ENCODE peak calls at places on chromosomes 4 and X, in nine cellular contexts. One of them, this sample, is unnamed.

GRCh38 chrX:74550295-74550802 is 64.1 kb downstream of the RLIM start:
- DNase-seq in NCI-H748 treated with DMSO at 0.1 percent for 48 hours: peak; percentile 48
- DNase-seq in PC-3: peak; percentile 79
- DNase-seq in NCI-H345: peak; percentile 67
- DNase-seq in anterior cingulate cortex: peak; percentile 51
- DNase-seq in WERI-Rb-1: peak; percentile 81
- DNase-seq in thyroid gland: peak; percentile 78
- DNase-seq in bronchial epithelial cell: peak; percentile 44
- DNase-seq in CD8-positive, alpha-beta T cell: peak; percentile 83
- DNase-seq in this sample: peak; percentile 76

GRCh38 chr4:102404551-102404969 is 59.3 kb upstream of the SLC39A8 start:
- DNase-seq in thyroid gland: no peak
- DNase-seq in anterior cingulate cortex: no peak
- DNase-seq in bronchial epithelial cell: no peak
- DNase-seq in CD8-positive, alpha-beta T cell: no peak
- DNase-seq in PC-3: no peak
- DNase-seq in NCI-H345: no peak
- DNase-seq in WERI-Rb-1: peak; percentile 57
- DNase-seq in NCI-H748 treated with DMSO at 0.1 percent for 48 hours: no peak
- DNase-seq in this sample: no peak

GRCh38 chr4:15714141-15714540 is 11.3 kb downstream of the BST1 start:
- DNase-seq in NCI-H345: no peak
- DNase-seq in anterior cingulate cortex: no peak
- DNase-seq in thyroid gland: no peak
- DNase-seq in WERI-Rb-1: no peak
- DNase-seq in NCI-H748 treated with DMSO at 0.1 percent for 48 hours: no peak
- DNase-seq in bronchial epithelial cell: no peak
- DNase-seq in PC-3: no peak
- DNase-seq in CD8-positive, alpha-beta T cell: no peak
- DNase-seq in this sample: no peak

GRCh38 chr4:111854494-111855087 is 290.7 kb upstream of the FAM241A start:
- DNase-seq in bronchial epithelial cell: peak; percentile 49
- DNase-seq in PC-3: peak; percentile 49
- DNase-seq in CD8-positive, alpha-beta T cell: no peak
- DNase-seq in anterior cingulate cortex: no peak
- DNase-seq in NCI-H748 treated with DMSO at 0.1 percent for 48 hours: peak; percentile 8
- DNase-seq in NCI-H345: peak; percentile 7
- DNase-seq in WERI-Rb-1: peak; percentile 46
- DNase-seq in thyroid gland: no peak
- DNase-seq in this sample: peak; percentile 50

GRCh38 chrX:150935466-150935865 is 37.0 kb upstream of the CD99L2 start:
- DNase-seq in bronchial epithelial cell: peak; percentile 12
- DNase-seq in CD8-positive, alpha-beta T cell: no peak
- DNase-seq in anterior cingulate cortex: no peak
- DNase-seq in NCI-H748 treated with DMSO at 0.1 percent for 48 hours: no peak
- DNase-seq in thyroid gland: no peak
- DNase-seq in PC-3: peak; percentile 31
- DNase-seq in NCI-H345: no peak
- DNase-seq in WERI-Rb-1: no peak
- DNase-seq in this sample: peak; percentile 70

GRCh38 chr4:176443117-176443516 is 123.4 kb downstream of the SPCS3 start:
- DNase-seq in WERI-Rb-1: no peak
- DNase-seq in thyroid gland: no peak
- DNase-seq in anterior cingulate cortex: no peak
- DNase-seq in NCI-H748 treated with DMSO at 0.1 percent for 48 hours: no peak
- DNase-seq in CD8-positive, alpha-beta T cell: no peak
- DNase-seq in NCI-H345: no peak
- DNase-seq in PC-3: peak; percentile 89
- DNase-seq in bronchial epithelial cell: peak; percentile 95
- DNase-seq in this sample: peak; percentile 90

GRCh38 chr4:6241062-6241845 is 28.4 kb upstream of the WFS1 start:
- DNase-seq in thyroid gland: no peak
- DNase-seq in CD8-positive, alpha-beta T cell: no peak
- DNase-seq in NCI-H345: no peak
- DNase-seq in PC-3: no peak
- DNase-seq in NCI-H748 treated with DMSO at 0.1 percent for 48 hours: no peak
- DNase-seq in WERI-Rb-1: no peak
- DNase-seq in bronchial epithelial cell: no peak
- DNase-seq in anterior cingulate cortex: no peak
- DNase-seq in this sample: no peak

GRCh38 chrX:66110112-66110511 is 53.9 kb upstream of the HEPH start:
- DNase-seq in thyroid gland: no peak
- DNase-seq in bronchial epithelial cell: peak; percentile 23
- DNase-seq in CD8-positive, alpha-beta T cell: no peak
- DNase-seq in NCI-H345: no peak
- DNase-seq in anterior cingulate cortex: no peak
- DNase-seq in PC-3: peak; percentile 51
- DNase-seq in WERI-Rb-1: no peak
- DNase-seq in NCI-H748 treated with DMSO at 0.1 percent for 48 hours: no peak
- DNase-seq in this sample: peak; percentile 27

GRCh38 chr4:83618991-83619390 is 83.1 kb downstream of the GPAT3 start:
- DNase-seq in NCI-H748 treated with DMSO at 0.1 percent for 48 hours: no peak
- DNase-seq in NCI-H345: no peak
- DNase-seq in PC-3: peak; percentile 80
- DNase-seq in WERI-Rb-1: no peak
- DNase-seq in bronchial epithelial cell: peak; percentile 61
- DNase-seq in thyroid gland: no peak
- DNase-seq in CD8-positive, alpha-beta T cell: no peak
- DNase-seq in anterior cingulate cortex: no peak
- DNase-seq in this sample: peak; percentile 28

GRCh38 chr4:155120536-155120935 is 87.9 kb upstream of the NPY2R start:
- DNase-seq in bronchial epithelial cell: no peak
- DNase-seq in PC-3: no peak
- DNase-seq in CD8-positive, alpha-beta T cell: no peak
- DNase-seq in anterior cingulate cortex: no peak
- DNase-seq in NCI-H345: no peak
- DNase-seq in NCI-H748 treated with DMSO at 0.1 percent for 48 hours: no peak
- DNase-seq in WERI-Rb-1: no peak
- DNase-seq in thyroid gland: no peak
- DNase-seq in this sample: no peak

GRCh38 chr4:39792529-39792928 is 94.6 kb downstream of the UBE2K start:
- DNase-seq in WERI-Rb-1: no peak
- DNase-seq in NCI-H748 treated with DMSO at 0.1 percent for 48 hours: no peak
- DNase-seq in NCI-H345: no peak
- DNase-seq in CD8-positive, alpha-beta T cell: no peak
- DNase-seq in anterior cingulate cortex: no peak
- DNase-seq in bronchial epithelial cell: no peak
- DNase-seq in thyroid gland: no peak
- DNase-seq in PC-3: no peak
- DNase-seq in this sample: no peak

GRCh38 chr4:3780347-3781171 is 14.4 kb downstream of the ADRA2C start:
- DNase-seq in bronchial epithelial cell: no peak
- DNase-seq in WERI-Rb-1: no peak
- DNase-seq in anterior cingulate cortex: no peak
- DNase-seq in thyroid gland: no peak
- DNase-seq in CD8-positive, alpha-beta T cell: no peak
- DNase-seq in NCI-H748 treated with DMSO at 0.1 percent for 48 hours: no peak
- DNase-seq in NCI-H345: peak; percentile 75
- DNase-seq in PC-3: no peak
- DNase-seq in this sample: no peak

GRCh38 chr4:8105303-8106100 is 53.1 kb downstream of the ABLIM2 start:
- DNase-seq in WERI-Rb-1: no peak
- DNase-seq in NCI-H748 treated with DMSO at 0.1 percent for 48 hours: peak; percentile 63
- DNase-seq in CD8-positive, alpha-beta T cell: no peak
- DNase-seq in thyroid gland: no peak
- DNase-seq in PC-3: no peak
- DNase-seq in anterior cingulate cortex: no peak
- DNase-seq in NCI-H345: peak; percentile 70
- DNase-seq in bronchial epithelial cell: no peak
- DNase-seq in this sample: no peak

GRCh38 chr4:74370912-74371311 is 6.0 kb downstream of the EREG start:
- DNase-seq in bronchial epithelial cell: peak; percentile 69
- DNase-seq in anterior cingulate cortex: no peak
- DNase-seq in CD8-positive, alpha-beta T cell: no peak
- DNase-seq in WERI-Rb-1: peak; percentile 49
- DNase-seq in NCI-H748 treated with DMSO at 0.1 percent for 48 hours: no peak
- DNase-seq in thyroid gland: no peak
- DNase-seq in NCI-H345: peak; percentile 25
- DNase-seq in PC-3: peak; percentile 77
- DNase-seq in this sample: peak; percentile 84

GRCh38 chr4:95466791-95467190 is 82.0 kb downstream of the UNC5C start:
- DNase-seq in PC-3: peak; percentile 30
- DNase-seq in NCI-H345: no peak
- DNase-seq in NCI-H748 treated with DMSO at 0.1 percent for 48 hours: no peak
- DNase-seq in bronchial epithelial cell: peak; percentile 1
- DNase-seq in WERI-Rb-1: no peak
- DNase-seq in anterior cingulate cortex: no peak
- DNase-seq in thyroid gland: no peak
- DNase-seq in CD8-positive, alpha-beta T cell: no peak
- DNase-seq in this sample: peak; percentile 1

GRCh38 chrX:11446331-11446730 is 153.1 kb downstream of the AMELX start:
- DNase-seq in anterior cingulate cortex: no peak
- DNase-seq in CD8-positive, alpha-beta T cell: no peak
- DNase-seq in PC-3: no peak
- DNase-seq in NCI-H748 treated with DMSO at 0.1 percent for 48 hours: no peak
- DNase-seq in WERI-Rb-1: no peak
- DNase-seq in NCI-H345: no peak
- DNase-seq in thyroid gland: no peak
- DNase-seq in bronchial epithelial cell: no peak
- DNase-seq in this sample: no peak

GRCh38 chrX:75149654-75150053 is 6.4 kb downstream of the ABCB7 start:
- DNase-seq in WERI-Rb-1: no peak
- DNase-seq in NCI-H748 treated with DMSO at 0.1 percent for 48 hours: no peak
- DNase-seq in thyroid gland: no peak
- DNase-seq in NCI-H345: no peak
- DNase-seq in anterior cingulate cortex: no peak
- DNase-seq in CD8-positive, alpha-beta T cell: no peak
- DNase-seq in PC-3: no peak
- DNase-seq in bronchial epithelial cell: no peak
- DNase-seq in this sample: no peak

GRCh38 chr4:7828926-7829325 is 110.7 kb downstream of the AFAP1 start:
- DNase-seq in bronchial epithelial cell: peak; percentile 57
- DNase-seq in PC-3: no peak
- DNase-seq in CD8-positive, alpha-beta T cell: no peak
- DNase-seq in NCI-H345: no peak
- DNase-seq in WERI-Rb-1: no peak
- DNase-seq in thyroid gland: no peak
- DNase-seq in anterior cingulate cortex: no peak
- DNase-seq in NCI-H748 treated with DMSO at 0.1 percent for 48 hours: no peak
- DNase-seq in this sample: peak; percentile 47

GRCh38 chrX:119427024-119427794 is 28.1 kb downstream of the SLC25A43 start:
- DNase-seq in anterior cingulate cortex: peak; percentile 1
- DNase-seq in bronchial epithelial cell: no peak
- DNase-seq in WERI-Rb-1: no peak
- DNase-seq in thyroid gland: no peak
- DNase-seq in PC-3: peak; percentile 18
- DNase-seq in CD8-positive, alpha-beta T cell: peak; percentile 10
- DNase-seq in NCI-H748 treated with DMSO at 0.1 percent for 48 hours: no peak
- DNase-seq in NCI-H345: no peak
- DNase-seq in this sample: peak; percentile 53

GRCh38 chr4:115119804-115120352 is 6.5 kb upstream of the NDST4 start:
- DNase-seq in anterior cingulate cortex: no peak
- DNase-seq in bronchial epithelial cell: no peak
- DNase-seq in NCI-H345: no peak
- DNase-seq in WERI-Rb-1: no peak
- DNase-seq in PC-3: no peak
- DNase-seq in thyroid gland: no peak
- DNase-seq in CD8-positive, alpha-beta T cell: no peak
- DNase-seq in NCI-H748 treated with DMSO at 0.1 percent for 48 hours: peak; percentile 29
- DNase-seq in this sample: no peak